ENCODE peak calls at places on chromosomes 1 and 21, in nine cellular contexts. M is kidney tubule cell; W is left ventricle myocardium inferior; O is GM23248; U is activated CD8-positive, alpha-beta memory T cell treated with anti-CD3 and anti-CD28 coated beads, Interleukin-2, amount 10 ng/mL, durations not matched to agents 7 days and 5 days; X is posterior cingulate gyrus; H is NCI-H774; Q is right lobe of liver; T is frontal cortex. B is an unnamed sample.

GRCh38 chr21:26849428-26850115 is 4.4 kb upstream of the ADAMTS1 start:
- DNase-seq in M (peak; percentile 64), W (no peak), O (peak; percentile 82), U (no peak), X (no peak), H (peak; percentile 49), Q (no peak), T (peak; percentile 31), B (no peak)

GRCh38 chr1:222921951-222922350 is 107.1 kb downstream of the DISP1 start:
- DNase-seq in M (no peak), W (no peak), O (no peak), U (no peak), X (no peak), H (no peak), Q (no peak), T (no peak), B (no peak)

GRCh38 chr1:50421768-50422674 is 1.2 kb downstream of the DMRTA2 start:
- DNase-seq in M (no peak), W (no peak), O (no peak), U (no peak), X (no peak), H (no peak), Q (no peak), T (no peak), B (no peak)

GRCh38 chr1:239987103-239987745 is 104.5 kb upstream of the FMN2 start:
- DNase-seq in M (peak; percentile 44), W (no peak), O (peak; percentile 72), U (peak; percentile 43), X (peak; percentile 48), H (peak; percentile 15), Q (peak; percentile 34), T (no peak), B (no peak)

GRCh38 chr1:190124068-190124467 is 353.6 kb downstream of the BRINP3 start:
- DNase-seq in M (no peak), W (no peak), O (no peak), U (no peak), X (no peak), H (no peak), Q (no peak), T (no peak), B (no peak)

GRCh38 chr1:26164036-26164927 is 4.5 kb downstream of the C1orf232 start:
- DNase-seq in M (peak; percentile 36), W (peak; percentile 45), O (peak; percentile 67), U (peak; percentile 52), X (peak; percentile 52), H (no peak), Q (peak; percentile 45), T (peak; percentile 77), B (no peak)

GRCh38 chr1:230270185-230270939 is 155.8 kb downstream of the PGBD5 start:
- DNase-seq in M (no peak), W (no peak), O (no peak), U (no peak), X (no peak), H (peak; percentile 91), Q (no peak), T (no peak), B (no peak)

GRCh38 chr1:198686069-198686728 is 47.4 kb downstream of the PTPRC start:
- DNase-seq in M (peak; percentile 46), W (no peak), O (peak; percentile 77), U (no peak), X (no peak), H (peak; percentile 41), Q (no peak), T (no peak), B (no peak)

GRCh38 chr1:209491897-209492296 is 91.6 kb upstream of the CAMK1G start:
- DNase-seq in M (no peak), W (no peak), O (no peak), U (no peak), X (no peak), H (no peak), Q (no peak), T (no peak), B (no peak)

GRCh38 chr1:78092686-78093085 is 46.9 kb downstream of the GIPC2 start:
- DNase-seq in M (peak; percentile 53), W (no peak), O (peak; percentile 69), U (no peak), X (no peak), H (no peak), Q (no peak), T (no peak), B (no peak)